ENCODE peak calls at places on chromosomes 3 and 15, in seven cellular contexts. One of them, this sample, is unnamed.
A peak's percentile ranks its signal among the peaks of the same experiment; 100 is the strongest.

GRCh38 chr15:75785771-75786563 is 57.3 kb upstream of the UBE2Q2 start:
- DNase-seq in GM04504: no peak
- DNase-seq in AG09309: no peak
- DNase-seq in activated CD8-positive, alpha-beta memory T cell treated with anti-CD3 and anti-CD28 coated beads for 24 hours: peak; percentile 42
- DNase-seq in MG63: peak; percentile 9
- DNase-seq in substantia nigra: peak; percentile 41
- DNase-seq in stimulated activated CD4-positive, alpha-beta T cell treated with anti-CD3 and anti-CD28 coated beads, Interleukin-1b, Interleukin-23, amount 100 ng/mL, for 24 hours: no peak
- DNase-seq in this sample: no peak

GRCh38 chr15:99343836-99344551 is 92.7 kb downstream of the LRRC28 start:
- DNase-seq in substantia nigra: peak; percentile 44
- DNase-seq in activated CD8-positive, alpha-beta memory T cell treated with anti-CD3 and anti-CD28 coated beads for 24 hours: peak; percentile 66
- DNase-seq in AG09309: no peak
- DNase-seq in GM04504: no peak
- DNase-seq in stimulated activated CD4-positive, alpha-beta T cell treated with anti-CD3 and anti-CD28 coated beads, Interleukin-1b, Interleukin-23, amount 100 ng/mL, for 24 hours: no peak
- DNase-seq in MG63: peak; percentile 55
- DNase-seq in this sample: no peak

GRCh38 chr15:57283774-57284508 is 92.4 kb upstream of the CGNL1 start:
- DNase-seq in MG63: no peak
- DNase-seq in AG09309: no peak
- DNase-seq in substantia nigra: no peak
- DNase-seq in stimulated activated CD4-positive, alpha-beta T cell treated with anti-CD3 and anti-CD28 coated beads, Interleukin-1b, Interleukin-23, amount 100 ng/mL, for 24 hours: no peak
- DNase-seq in activated CD8-positive, alpha-beta memory T cell treated with anti-CD3 and anti-CD28 coated beads for 24 hours: no peak
- DNase-seq in GM04504: no peak
- DNase-seq in this sample: no peak

GRCh38 chr3:170579646-170580045 is 6.2 kb downstream of the SLC7A14 start:
- DNase-seq in substantia nigra: no peak
- DNase-seq in GM04504: no peak
- DNase-seq in MG63: no peak
- DNase-seq in AG09309: no peak
- DNase-seq in stimulated activated CD4-positive, alpha-beta T cell treated with anti-CD3 and anti-CD28 coated beads, Interleukin-1b, Interleukin-23, amount 100 ng/mL, for 24 hours: no peak
- DNase-seq in activated CD8-positive, alpha-beta memory T cell treated with anti-CD3 and anti-CD28 coated beads for 24 hours: no peak
- DNase-seq in this sample: no peak

GRCh38 chr15:55267401-55268053 is 22.1 kb downstream of the RAB27A start:
- DNase-seq in stimulated activated CD4-positive, alpha-beta T cell treated with anti-CD3 and anti-CD28 coated beads, Interleukin-1b, Interleukin-23, amount 100 ng/mL, for 24 hours: no peak
- DNase-seq in substantia nigra: no peak
- DNase-seq in AG09309: no peak
- DNase-seq in activated CD8-positive, alpha-beta memory T cell treated with anti-CD3 and anti-CD28 coated beads for 24 hours: peak; percentile 79
- DNase-seq in GM04504: no peak
- DNase-seq in MG63: no peak
- DNase-seq in this sample: no peak

GRCh38 chr3:64342940-64343691 is 117.8 kb upstream of the PRICKLE2 start:
- DNase-seq in MG63: no peak
- DNase-seq in AG09309: peak; percentile 52
- DNase-seq in stimulated activated CD4-positive, alpha-beta T cell treated with anti-CD3 and anti-CD28 coated beads, Interleukin-1b, Interleukin-23, amount 100 ng/mL, for 24 hours: no peak
- DNase-seq in activated CD8-positive, alpha-beta memory T cell treated with anti-CD3 and anti-CD28 coated beads for 24 hours: no peak
- DNase-seq in GM04504: no peak
- DNase-seq in substantia nigra: no peak
- DNase-seq in this sample: peak; percentile 90

GRCh38 chr3:197736491-197737318 is at the start of gene RUBCN:
- DNase-seq in activated CD8-positive, alpha-beta memory T cell treated with anti-CD3 and anti-CD28 coated beads for 24 hours: peak; percentile 96
- DNase-seq in AG09309: peak; percentile 64
- DNase-seq in GM04504: peak; percentile 86
- DNase-seq in stimulated activated CD4-positive, alpha-beta T cell treated with anti-CD3 and anti-CD28 coated beads, Interleukin-1b, Interleukin-23, amount 100 ng/mL, for 24 hours: peak; percentile 84
- DNase-seq in MG63: peak; percentile 98
- DNase-seq in substantia nigra: peak; percentile 98
- DNase-seq in this sample: peak; percentile 88

GRCh38 chr15:72222433-72222832 is 8.6 kb downstream of the PKM start:
- DNase-seq in substantia nigra: peak; percentile 39
- DNase-seq in MG63: peak; percentile 97
- DNase-seq in GM04504: no peak
- DNase-seq in activated CD8-positive, alpha-beta memory T cell treated with anti-CD3 and anti-CD28 coated beads for 24 hours: no peak
- DNase-seq in stimulated activated CD4-positive, alpha-beta T cell treated with anti-CD3 and anti-CD28 coated beads, Interleukin-1b, Interleukin-23, amount 100 ng/mL, for 24 hours: no peak
- DNase-seq in AG09309: no peak
- DNase-seq in this sample: peak; percentile 43

GRCh38 chr15:66164788-66165187 is 88.8 kb downstream of the MEGF11 start:
- DNase-seq in activated CD8-positive, alpha-beta memory T cell treated with anti-CD3 and anti-CD28 coated beads for 24 hours: no peak
- DNase-seq in stimulated activated CD4-positive, alpha-beta T cell treated with anti-CD3 and anti-CD28 coated beads, Interleukin-1b, Interleukin-23, amount 100 ng/mL, for 24 hours: no peak
- DNase-seq in MG63: no peak
- DNase-seq in GM04504: no peak
- DNase-seq in AG09309: no peak
- DNase-seq in substantia nigra: peak; percentile 42
- DNase-seq in this sample: no peak

GRCh38 chr3:132417695-132418520 is 606 bp downstream of the DNAJC13 start:
- DNase-seq in activated CD8-positive, alpha-beta memory T cell treated with anti-CD3 and anti-CD28 coated beads for 24 hours: no peak
- DNase-seq in stimulated activated CD4-positive, alpha-beta T cell treated with anti-CD3 and anti-CD28 coated beads, Interleukin-1b, Interleukin-23, amount 100 ng/mL, for 24 hours: peak; percentile 23
- DNase-seq in AG09309: no peak
- DNase-seq in MG63: peak; percentile 82
- DNase-seq in substantia nigra: peak; percentile 66
- DNase-seq in GM04504: no peak
- DNase-seq in this sample: peak; percentile 65

GRCh38 chr3:11611271-11611893 is 32.3 kb downstream of the VGLL4 start:
- DNase-seq in substantia nigra: no peak
- DNase-seq in stimulated activated CD4-positive, alpha-beta T cell treated with anti-CD3 and anti-CD28 coated beads, Interleukin-1b, Interleukin-23, amount 100 ng/mL, for 24 hours: no peak
- DNase-seq in MG63: no peak
- DNase-seq in activated CD8-positive, alpha-beta memory T cell treated with anti-CD3 and anti-CD28 coated beads for 24 hours: no peak
- DNase-seq in GM04504: no peak
- DNase-seq in AG09309: no peak
- DNase-seq in this sample: no peak

GRCh38 chr15:56831467-56831866 is 87.0 kb upstream of the TCF12 start:
- DNase-seq in AG09309: no peak
- DNase-seq in substantia nigra: no peak
- DNase-seq in MG63: no peak
- DNase-seq in stimulated activated CD4-positive, alpha-beta T cell treated with anti-CD3 and anti-CD28 coated beads, Interleukin-1b, Interleukin-23, amount 100 ng/mL, for 24 hours: no peak
- DNase-seq in activated CD8-positive, alpha-beta memory T cell treated with anti-CD3 and anti-CD28 coated beads for 24 hours: no peak
- DNase-seq in GM04504: no peak
- DNase-seq in this sample: no peak

GRCh38 chr3:186979837-186980236 is 49.5 kb downstream of the ST6GAL1 start:
- DNase-seq in substantia nigra: no peak
- DNase-seq in GM04504: no peak
- DNase-seq in stimulated activated CD4-positive, alpha-beta T cell treated with anti-CD3 and anti-CD28 coated beads, Interleukin-1b, Interleukin-23, amount 100 ng/mL, for 24 hours: no peak
- DNase-seq in MG63: no peak
- DNase-seq in activated CD8-positive, alpha-beta memory T cell treated with anti-CD3 and anti-CD28 coated beads for 24 hours: no peak
- DNase-seq in AG09309: no peak
- DNase-seq in this sample: no peak

GRCh38 chr3:105527949-105528348 is 161.2 kb downstream of the ALCAM start:
- DNase-seq in GM04504: no peak
- DNase-seq in AG09309: no peak
- DNase-seq in substantia nigra: no peak
- DNase-seq in activated CD8-positive, alpha-beta memory T cell treated with anti-CD3 and anti-CD28 coated beads for 24 hours: no peak
- DNase-seq in MG63: no peak
- DNase-seq in stimulated activated CD4-positive, alpha-beta T cell treated with anti-CD3 and anti-CD28 coated beads, Interleukin-1b, Interleukin-23, amount 100 ng/mL, for 24 hours: no peak
- DNase-seq in this sample: no peak

GRCh38 chr3:9946112-9947024 is 5.8 kb downstream of the PRRT3 start:
- DNase-seq in MG63: peak; percentile 89
- DNase-seq in substantia nigra: peak; percentile 84
- DNase-seq in GM04504: peak; percentile 70
- DNase-seq in AG09309: peak; percentile 40
- DNase-seq in stimulated activated CD4-positive, alpha-beta T cell treated with anti-CD3 and anti-CD28 coated beads, Interleukin-1b, Interleukin-23, amount 100 ng/mL, for 24 hours: peak; percentile 38
- DNase-seq in activated CD8-positive, alpha-beta memory T cell treated with anti-CD3 and anti-CD28 coated beads for 24 hours: peak; percentile 91
- DNase-seq in this sample: peak; percentile 88

GRCh38 chr15:57100136-57100539 is 181.7 kb downstream of the TCF12 start:
- DNase-seq in GM04504: no peak
- DNase-seq in activated CD8-positive, alpha-beta memory T cell treated with anti-CD3 and anti-CD28 coated beads for 24 hours: no peak
- DNase-seq in stimulated activated CD4-positive, alpha-beta T cell treated with anti-CD3 and anti-CD28 coated beads, Interleukin-1b, Interleukin-23, amount 100 ng/mL, for 24 hours: no peak
- DNase-seq in substantia nigra: no peak
- DNase-seq in AG09309: no peak
- DNase-seq in MG63: no peak
- DNase-seq in this sample: no peak

GRCh38 chr15:42623951-42624350 is 48.5 kb downstream of the STARD9 start:
- DNase-seq in GM04504: no peak
- DNase-seq in activated CD8-positive, alpha-beta memory T cell treated with anti-CD3 and anti-CD28 coated beads for 24 hours: no peak
- DNase-seq in stimulated activated CD4-positive, alpha-beta T cell treated with anti-CD3 and anti-CD28 coated beads, Interleukin-1b, Interleukin-23, amount 100 ng/mL, for 24 hours: no peak
- DNase-seq in AG09309: no peak
- DNase-seq in substantia nigra: no peak
- DNase-seq in MG63: no peak
- DNase-seq in this sample: no peak

GRCh38 chr15:89364341-89364740 is 29.7 kb upstream of the POLG start:
- DNase-seq in GM04504: no peak
- DNase-seq in activated CD8-positive, alpha-beta memory T cell treated with anti-CD3 and anti-CD28 coated beads for 24 hours: no peak
- DNase-seq in MG63: no peak
- DNase-seq in stimulated activated CD4-positive, alpha-beta T cell treated with anti-CD3 and anti-CD28 coated beads, Interleukin-1b, Interleukin-23, amount 100 ng/mL, for 24 hours: no peak
- DNase-seq in AG09309: no peak
- DNase-seq in substantia nigra: peak; percentile 93
- DNase-seq in this sample: no peak

GRCh38 chr3:184011230-184011876 is 6.3 kb downstream of the ABCC5 start:
- DNase-seq in AG09309: no peak
- DNase-seq in MG63: no peak
- DNase-seq in stimulated activated CD4-positive, alpha-beta T cell treated with anti-CD3 and anti-CD28 coated beads, Interleukin-1b, Interleukin-23, amount 100 ng/mL, for 24 hours: no peak
- DNase-seq in substantia nigra: no peak
- DNase-seq in activated CD8-positive, alpha-beta memory T cell treated with anti-CD3 and anti-CD28 coated beads for 24 hours: no peak
- DNase-seq in GM04504: no peak
- DNase-seq in this sample: no peak

GRCh38 chr3:50599716-50600118 is 11.9 kb downstream of the CISH start:
- DNase-seq in AG09309: no peak
- DNase-seq in activated CD8-positive, alpha-beta memory T cell treated with anti-CD3 and anti-CD28 coated beads for 24 hours: peak; percentile 72
- DNase-seq in substantia nigra: peak; percentile 35
- DNase-seq in GM04504: no peak
- DNase-seq in stimulated activated CD4-positive, alpha-beta T cell treated with anti-CD3 and anti-CD28 coated beads, Interleukin-1b, Interleukin-23, amount 100 ng/mL, for 24 hours: no peak
- DNase-seq in MG63: peak; percentile 25
- DNase-seq in this sample: no peak

GRCh38 chr3:131658115-131658514 is 155.3 kb upstream of the MRPL3 start:
- DNase-seq in activated CD8-positive, alpha-beta memory T cell treated with anti-CD3 and anti-CD28 coated beads for 24 hours: no peak
- DNase-seq in substantia nigra: no peak
- DNase-seq in AG09309: no peak
- DNase-seq in stimulated activated CD4-positive, alpha-beta T cell treated with anti-CD3 and anti-CD28 coated beads, Interleukin-1b, Interleukin-23, amount 100 ng/mL, for 24 hours: no peak
- DNase-seq in MG63: no peak
- DNase-seq in GM04504: no peak
- DNase-seq in this sample: no peak

GRCh38 chr15:80489030-80489594 is 84.9 kb downstream of the ARNT2 start:
- DNase-seq in stimulated activated CD4-positive, alpha-beta T cell treated with anti-CD3 and anti-CD28 coated beads, Interleukin-1b, Interleukin-23, amount 100 ng/mL, for 24 hours: no peak
- DNase-seq in AG09309: peak; percentile 96
- DNase-seq in activated CD8-positive, alpha-beta memory T cell treated with anti-CD3 and anti-CD28 coated beads for 24 hours: no peak
- DNase-seq in MG63: no peak
- DNase-seq in substantia nigra: no peak
- DNase-seq in GM04504: peak; percentile 85
- DNase-seq in this sample: peak; percentile 74

GRCh38 chr3:35064761-35065160 is 574.6 kb upstream of the ARPP21 start:
- DNase-seq in AG09309: no peak
- DNase-seq in substantia nigra: no peak
- DNase-seq in GM04504: no peak
- DNase-seq in stimulated activated CD4-positive, alpha-beta T cell treated with anti-CD3 and anti-CD28 coated beads, Interleukin-1b, Interleukin-23, amount 100 ng/mL, for 24 hours: no peak
- DNase-seq in activated CD8-positive, alpha-beta memory T cell treated with anti-CD3 and anti-CD28 coated beads for 24 hours: no peak
- DNase-seq in MG63: no peak
- DNase-seq in this sample: no peak

GRCh38 chr15:93103823-93104222 is 14.8 kb upstream of the RGMA start:
- DNase-seq in GM04504: no peak
- DNase-seq in stimulated activated CD4-positive, alpha-beta T cell treated with anti-CD3 and anti-CD28 coated beads, Interleukin-1b, Interleukin-23, amount 100 ng/mL, for 24 hours: no peak
- DNase-seq in activated CD8-positive, alpha-beta memory T cell treated with anti-CD3 and anti-CD28 coated beads for 24 hours: no peak
- DNase-seq in AG09309: no peak
- DNase-seq in substantia nigra: no peak
- DNase-seq in MG63: no peak
- DNase-seq in this sample: no peak

GRCh38 chr3:12948371-12948770 is 107.0 kb upstream of the RPL32 start:
- DNase-seq in MG63: peak; percentile 66
- DNase-seq in activated CD8-positive, alpha-beta memory T cell treated with anti-CD3 and anti-CD28 coated beads for 24 hours: no peak
- DNase-seq in stimulated activated CD4-positive, alpha-beta T cell treated with anti-CD3 and anti-CD28 coated beads, Interleukin-1b, Interleukin-23, amount 100 ng/mL, for 24 hours: no peak
- DNase-seq in AG09309: no peak
- DNase-seq in GM04504: no peak
- DNase-seq in substantia nigra: no peak
- DNase-seq in this sample: no peak

GRCh38 chr3:77102916-77103769 is 63.2 kb downstream of the ROBO2 start:
- DNase-seq in GM04504: no peak
- DNase-seq in AG09309: no peak
- DNase-seq in MG63: no peak
- DNase-seq in activated CD8-positive, alpha-beta memory T cell treated with anti-CD3 and anti-CD28 coated beads for 24 hours: no peak
- DNase-seq in substantia nigra: no peak
- DNase-seq in stimulated activated CD4-positive, alpha-beta T cell treated with anti-CD3 and anti-CD28 coated beads, Interleukin-1b, Interleukin-23, amount 100 ng/mL, for 24 hours: no peak
- DNase-seq in this sample: no peak

GRCh38 chr3:134776518-134776917 is 18.5 kb upstream of the EPHB1 start:
- DNase-seq in activated CD8-positive, alpha-beta memory T cell treated with anti-CD3 and anti-CD28 coated beads for 24 hours: no peak
- DNase-seq in GM04504: no peak
- DNase-seq in substantia nigra: no peak
- DNase-seq in stimulated activated CD4-positive, alpha-beta T cell treated with anti-CD3 and anti-CD28 coated beads, Interleukin-1b, Interleukin-23, amount 100 ng/mL, for 24 hours: no peak
- DNase-seq in AG09309: no peak
- DNase-seq in MG63: no peak
- DNase-seq in this sample: no peak

GRCh38 chr3:197269024-197269423 is 29.4 kb downstream of the DLG1 start:
- DNase-seq in activated CD8-positive, alpha-beta memory T cell treated with anti-CD3 and anti-CD28 coated beads for 24 hours: no peak
- DNase-seq in MG63: no peak
- DNase-seq in stimulated activated CD4-positive, alpha-beta T cell treated with anti-CD3 and anti-CD28 coated beads, Interleukin-1b, Interleukin-23, amount 100 ng/mL, for 24 hours: no peak
- DNase-seq in GM04504: no peak
- DNase-seq in substantia nigra: no peak
- DNase-seq in AG09309: no peak
- DNase-seq in this sample: no peak

GRCh38 chr3:190747566-190747965 is 114.9 kb downstream of the GMNC start:
- DNase-seq in stimulated activated CD4-positive, alpha-beta T cell treated with anti-CD3 and anti-CD28 coated beads, Interleukin-1b, Interleukin-23, amount 100 ng/mL, for 24 hours: no peak
- DNase-seq in AG09309: no peak
- DNase-seq in substantia nigra: no peak
- DNase-seq in activated CD8-positive, alpha-beta memory T cell treated with anti-CD3 and anti-CD28 coated beads for 24 hours: no peak
- DNase-seq in GM04504: no peak
- DNase-seq in MG63: no peak
- DNase-seq in this sample: no peak

GRCh38 chr3:145902166-145902565 is 258.8 kb downstream of the PLOD2 start:
- DNase-seq in stimulated activated CD4-positive, alpha-beta T cell treated with anti-CD3 and anti-CD28 coated beads, Interleukin-1b, Interleukin-23, amount 100 ng/mL, for 24 hours: no peak
- DNase-seq in GM04504: no peak
- DNase-seq in MG63: no peak
- DNase-seq in substantia nigra: no peak
- DNase-seq in AG09309: no peak
- DNase-seq in activated CD8-positive, alpha-beta memory T cell treated with anti-CD3 and anti-CD28 coated beads for 24 hours: no peak
- DNase-seq in this sample: no peak

GRCh38 chr15:95845862-95846515 is 484.5 kb upstream of the NR2F2 start:
- DNase-seq in GM04504: no peak
- DNase-seq in MG63: no peak
- DNase-seq in stimulated activated CD4-positive, alpha-beta T cell treated with anti-CD3 and anti-CD28 coated beads, Interleukin-1b, Interleukin-23, amount 100 ng/mL, for 24 hours: no peak
- DNase-seq in AG09309: no peak
- DNase-seq in activated CD8-positive, alpha-beta memory T cell treated with anti-CD3 and anti-CD28 coated beads for 24 hours: no peak
- DNase-seq in substantia nigra: no peak
- DNase-seq in this sample: peak; percentile 14

GRCh38 chr3:127660621-127661253 is 12.0 kb upstream of the ABTB1 start:
- DNase-seq in activated CD8-positive, alpha-beta memory T cell treated with anti-CD3 and anti-CD28 coated beads for 24 hours: no peak
- DNase-seq in AG09309: no peak
- DNase-seq in MG63: no peak
- DNase-seq in stimulated activated CD4-positive, alpha-beta T cell treated with anti-CD3 and anti-CD28 coated beads, Interleukin-1b, Interleukin-23, amount 100 ng/mL, for 24 hours: no peak
- DNase-seq in GM04504: no peak
- DNase-seq in substantia nigra: no peak
- DNase-seq in this sample: no peak

GRCh38 chr3:148950806-148951205 is 40.5 kb upstream of the GYG1 start:
- DNase-seq in GM04504: no peak
- DNase-seq in stimulated activated CD4-positive, alpha-beta T cell treated with anti-CD3 and anti-CD28 coated beads, Interleukin-1b, Interleukin-23, amount 100 ng/mL, for 24 hours: no peak
- DNase-seq in MG63: no peak
- DNase-seq in AG09309: no peak
- DNase-seq in activated CD8-positive, alpha-beta memory T cell treated with anti-CD3 and anti-CD28 coated beads for 24 hours: no peak
- DNase-seq in substantia nigra: no peak
- DNase-seq in this sample: no peak

GRCh38 chr15:23074684-23075083 is 35.3 kb upstream of the TUBGCP5 start:
- DNase-seq in GM04504: no peak
- DNase-seq in AG09309: no peak
- DNase-seq in MG63: no peak
- DNase-seq in substantia nigra: no peak
- DNase-seq in stimulated activated CD4-positive, alpha-beta T cell treated with anti-CD3 and anti-CD28 coated beads, Interleukin-1b, Interleukin-23, amount 100 ng/mL, for 24 hours: no peak
- DNase-seq in activated CD8-positive, alpha-beta memory T cell treated with anti-CD3 and anti-CD28 coated beads for 24 hours: no peak
- DNase-seq in this sample: no peak

GRCh38 chr3:18988619-18989229 is 159.6 kb upstream of the KCNH8 start:
- DNase-seq in substantia nigra: no peak
- DNase-seq in stimulated activated CD4-positive, alpha-beta T cell treated with anti-CD3 and anti-CD28 coated beads, Interleukin-1b, Interleukin-23, amount 100 ng/mL, for 24 hours: no peak
- DNase-seq in GM04504: no peak
- DNase-seq in activated CD8-positive, alpha-beta memory T cell treated with anti-CD3 and anti-CD28 coated beads for 24 hours: no peak
- DNase-seq in MG63: no peak
- DNase-seq in AG09309: no peak
- DNase-seq in this sample: peak; percentile 10

This sample was measured in fibroblast of the conjunctiva.